ENCODE peak calls at places on chromosomes 4 and X, in four cellular contexts. N, Z, Y and H are unnamed samples.

GRCh38 chrX:119468930-119469635 is 839 bp downstream of the SLC25A5 start:
- DNase-seq in Z (peak; percentile 84), Y (peak; percentile 45), N (peak; percentile 94), H (peak; percentile 49)

GRCh38 chr4:147526272-147526654 is 45.4 kb downstream of the EDNRA start:
- DNase-seq in N (no peak), Z (no peak), Y (no peak), H (no peak)

GRCh38 chr4:77308843-77309242 is 151.8 kb downstream of the CCNG2 start:
- DNase-seq in Z (peak; percentile 35), Y (peak; percentile 31), N (peak; percentile 44), H (peak; percentile 24)

GRCh38 chr4:39609454-39609911 is 29.2 kb downstream of the SMIM14 start:
- DNase-seq in N (no peak), Y (peak; percentile 64), Z (no peak), H (peak; percentile 37)

GRCh38 chrX:77426811-77427210 is 20.4 kb upstream of the FGF16 start:
- DNase-seq in Z (no peak), N (no peak), Y (no peak), H (no peak)

GRCh38 chr4:13493793-13494192 is 9.7 kb upstream of the RAB28 start:
- DNase-seq in Y (no peak), N (no peak), Z (no peak), H (no peak)

GRCh38 chrX:111568356-111568755 is 56.9 kb downstream of the SERTM2 start:
- DNase-seq in N (peak; percentile 24), Y (peak; percentile 0), Z (peak; percentile 17), H (peak; percentile 43)

GRCh38 chr4:147160908-147161513 is 215.3 kb upstream of the TTC29 start:
- DNase-seq in Y (peak; percentile 24), Z (peak; percentile 77), N (peak; percentile 43), H (peak; percentile 51)

GRCh38 chrX:45295587-45295986 is 94.9 kb upstream of the DIPK2B start:
- DNase-seq in Z (no peak), N (no peak), Y (peak; percentile 35), H (peak; percentile 52)

GRCh38 chrX:66164470-66164869 is 423 bp downstream of the HEPH start:
- DNase-seq in N (no peak), Z (no peak), Y (no peak), H (no peak)

GRCh38 chrX:66162331-66162822 is 1.7 kb upstream of the HEPH start:
- DNase-seq in N (peak; percentile 92), Z (no peak), Y (no peak), H (no peak)

GRCh38 chrX:66164931-66165330 is 884 bp downstream of the HEPH start:
- DNase-seq in N (no peak), Y (no peak), Z (no peak), H (no peak)

GRCh38 chrX:66163849-66164401 is at the start of gene HEPH:
- DNase-seq in Z (no peak), N (peak; percentile 79), Y (no peak), H (no peak)

GRCh38 chrX:66163447-66163846 is 600 bp upstream of the HEPH start:
- DNase-seq in Z (no peak), Y (no peak), N (no peak), H (no peak)
- TF ChIP-seq CHD2 in Z (no peak), Y (no peak), N (no peak), H (no peak)

DNA sequence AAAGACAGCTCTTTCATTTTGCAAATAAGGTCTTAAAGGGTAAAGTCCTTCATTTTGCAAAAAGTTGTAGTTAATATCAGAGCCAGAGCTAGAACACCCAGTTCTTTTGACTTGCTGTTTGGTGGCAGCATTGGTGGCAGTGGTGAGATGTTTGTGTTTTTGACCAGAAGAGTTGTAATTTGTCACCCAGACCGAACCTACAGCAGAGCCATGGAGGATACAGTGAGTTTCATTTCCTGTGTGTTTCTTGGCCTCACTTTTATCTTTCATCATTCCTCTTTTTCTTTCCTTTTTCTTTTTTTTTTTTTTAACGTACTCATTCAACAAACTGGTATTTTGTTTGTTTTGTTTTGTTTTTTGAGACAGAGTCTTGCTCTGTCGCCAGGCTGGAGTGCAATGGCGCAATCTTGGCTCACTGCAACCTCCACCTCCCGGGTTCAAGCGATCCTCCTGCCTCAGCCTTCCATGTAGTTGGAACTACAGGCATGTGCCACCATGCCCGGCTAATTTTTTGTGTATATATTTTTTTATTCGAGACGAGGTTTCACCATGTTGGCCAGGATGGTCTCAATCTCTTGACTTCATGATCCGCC is 116.4 kb downstream of the AFF1 start:
- DNase-seq in N (no peak), Z (no peak), Y (no peak), H (no peak)
- H3K27ac ChIP-seq in N (no peak overlapping the region), Z (no peak overlapping the region), Y (no peak overlapping the region), H (no peak overlapping the region)

DNA sequence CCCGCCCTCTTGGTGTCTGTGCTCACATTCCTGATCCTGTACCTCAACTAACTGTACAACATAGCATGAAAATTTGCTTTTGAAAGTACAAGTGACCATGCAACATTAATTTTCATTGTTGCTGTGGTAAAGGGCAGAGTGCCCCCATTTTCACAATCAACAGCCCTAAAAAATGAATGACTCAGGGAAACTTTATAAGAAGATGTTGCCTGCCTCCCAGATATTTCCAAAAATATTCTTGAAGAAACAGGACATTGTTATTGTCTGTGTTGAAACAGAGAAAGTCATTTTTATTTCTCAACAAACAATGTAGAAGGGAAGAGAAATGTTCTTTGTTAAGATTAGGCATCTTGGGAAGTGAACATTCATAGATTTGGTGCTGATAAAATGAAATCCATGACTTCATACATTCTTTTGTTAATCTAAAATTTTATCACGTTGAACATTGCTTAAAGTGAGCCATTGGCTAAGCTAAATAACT is 113.9 kb upstream of the ANXA3 start:
- DNase-seq in Y (no peak), N (no peak), Z (no peak), H (no peak)
- TF ChIP-seq RAD21 in Y (no peak), N (no peak), Z (no peak), H (no peak)

GRCh38 chr4:106687026-106687425 is 318.4 kb upstream of the GIMD1 start:
- DNase-seq in N (no peak), Y (no peak), Z (no peak), H (no peak)
- TF ChIP-seq CHD2 in N (no peak), Y (no peak), Z (no peak), H (no peak)